ENCODE peak calls at places on chromosomes 5 and 9, in five cellular contexts. T, U, A, O and H are unnamed samples. For H3K9me3, the result is how much of the 10 kb centered on the place peaks cover.

GRCh38 chr5:109485030-109485429 is 75.3 kb upstream of the PJA2 start:
- DNase-seq in T (peak), O (no peak), U (peak), A (no peak), H (no peak)

GRCh38 chr9:77014597-77015263 is 4.7 kb upstream of the FOXB2 start:
- DNase-seq in O (no peak), A (no peak), U (peak), T (no peak), H (no peak)

GRCh38 chr9:76562511-76562911 is 103.5 kb downstream of the GCNT1 start:
- DNase-seq in O (no peak), T (no peak), U (peak), A (no peak), H (no peak)

GRCh38 chr5:133612021-133612860 is at the start of gene FSTL4:
- DNase-seq in O (no peak), T (peak), A (no peak), U (no peak), H (peak)

GRCh38 chr9:135536166-135536565 is 9.8 kb upstream of the OBP2A start:
- DNase-seq in O (no peak), A (no peak), U (peak), T (no peak), H (no peak)

GRCh38 chr9:68949271-68950000 is 64.5 kb downstream of the PRKACG start:
- DNase-seq in T (peak), O (no peak), A (peak), U (no peak), H (no peak)

GRCh38 chr5:115415143-115415491 is 118.7 kb upstream of the CCDC112 start:
- DNase-seq in U (peak), O (no peak), A (no peak), T (no peak), H (no peak)

GRCh38 chr5:134649163-134649916 is 755 bp downstream of the SEC24A start:
- DNase-seq in O (peak), U (peak), A (peak), T (peak), H (no peak)

GRCh38 chr9:2023532-2023931 is 8.4 kb downstream of the SMARCA2 start:
- DNase-seq in U (no peak), T (no peak), O (no peak), A (no peak), H (no peak)

GRCh38 chr9:76932778-76933177 is 26.9 kb upstream of the PRUNE2 start:
- DNase-seq in U (peak), O (no peak), A (no peak), T (no peak), H (no peak)

GRCh38 chr5:115461506-115462290 is 82.9 kb downstream of the FEM1C start:
- DNase-seq in T (no peak), A (no peak), U (peak), O (no peak), H (no peak)

GRCh38 chr9:131046581-131047202 is 37.7 kb downstream of the LAMC3 start:
- DNase-seq in U (peak), T (peak), A (peak), O (peak), H (peak)

GRCh38 chr5:107418071-107418470 is 252.7 kb downstream of the EFNA5 start:
- DNase-seq in O (no peak), T (no peak), U (no peak), A (no peak), H (no peak)

GRCh38 chr5:80072103-80073073 is 37.2 kb downstream of the THBS4 start:
- DNase-seq in U (peak), O (no peak), A (no peak), T (no peak), H (no peak)

GRCh38 chr9:98656536-98656935 is 52.2 kb downstream of the GABBR2 start:
- DNase-seq in O (no peak), U (peak), T (no peak), A (no peak), H (no peak)

GRCh38 chr9:81035171-81035570 is 654.2 kb downstream of the TLE1 start:
- DNase-seq in O (no peak), U (peak), T (no peak), A (no peak), H (no peak)

GRCh38 chr5:173762930-173763329 is 125.2 kb upstream of the CPEB4 start:
- DNase-seq in A (no peak), T (no peak), U (no peak), O (no peak), H (no peak)

GRCh38 chr5:58077966-58078365 is 381.9 kb downstream of the PLK2 start:
- DNase-seq in T (no peak), U (no peak), A (no peak), O (no peak), H (no peak)

GRCh38 chr5:14561741-14562140 is 19.9 kb upstream of the OTULINL start:
- DNase-seq in A (no peak), T (no peak), O (no peak), U (no peak), H (no peak)

GRCh38 chr9:94085062-94085639 is 887 bp downstream of the PTPDC1 start:
- DNase-seq in U (peak), O (no peak), T (no peak), A (no peak), H (no peak)

GRCh38 chr5:54981928-54982327 is 3.5 kb downstream of the ESM1 start:
- DNase-seq in O (no peak), T (no peak), A (no peak), U (no peak), H (no peak)

GRCh38 chr5:68287976-68288755 is 72.6 kb downstream of the PIK3R1 start:
- DNase-seq in U (peak), O (peak), A (peak), T (peak), H (peak)

GRCh38 chr5:116318091-116318854 is 233.4 kb downstream of the COMMD10 start:
- DNase-seq in A (no peak), T (no peak), U (no peak), O (no peak), H (no peak)

GRCh38 chr9:126109575-126109974 is 217.1 kb upstream of the MVB12B start:
- DNase-seq in O (no peak), U (no peak), T (no peak), A (no peak), H (no peak)

GRCh38 chr5:31232273-31232888 is 38.9 kb downstream of the CDH6 start:
- DNase-seq in U (peak), A (no peak), O (no peak), T (no peak), H (no peak)

GRCh38 chr5:39231705-39232525 is 12.6 kb upstream of the FYB1 start:
- DNase-seq in U (peak), T (no peak), A (no peak), O (no peak), H (no peak)

GRCh38 chr9:4099961-4100360 is 199.9 kb downstream of the GLIS3 start:
- DNase-seq in O (no peak), T (no peak), A (no peak), U (peak), H (no peak)

GRCh38 chr5:112776301-112776856 is 38.7 kb downstream of the APC start:
- DNase-seq in T (no peak), O (no peak), A (no peak), U (peak), H (no peak)

GRCh38 chr5:149550608-149551226 is 522 bp downstream of the CSNK1A1 start:
- DNase-seq in O (no peak), T (no peak), A (no peak), U (peak), H (no peak)

GRCh38 chr9:33167949-33168535 is 906 bp upstream of the B4GALT1 start:
- DNase-seq in A (peak), O (no peak), T (peak), U (peak), H (no peak)

GRCh38 chr5:43643327-43643726 is 40.3 kb downstream of the NNT start:
- DNase-seq in O (no peak), A (no peak), U (no peak), T (no peak), H (no peak)

GRCh38 chr9:83920469-83920941 is 727 bp downstream of the KIF27 start:
- DNase-seq in O (no peak), A (no peak), U (peak), T (peak), H (no peak)

GRCh38 chr9:129174724-129175514 is 3.1 kb downstream of the IER5L start:
- DNase-seq in T (peak), A (no peak), U (peak), O (no peak), H (no peak)

GRCh38 chr9:78031271-78031825 is at the start of gene GNAQ:
- DNase-seq in U (peak), O (no peak), A (peak), T (no peak), H (peak)

GRCh38 chr9:93122721-93123221 is 11.3 kb downstream of the NINJ1 start:
- DNase-seq in A (no peak), T (no peak), U (no peak), O (no peak), H (peak)

GRCh38 chr5:145775893-145776444 is 59.2 kb downstream of the PRELID2 start:
- DNase-seq in O (no peak), T (no peak), U (peak), A (no peak), H (no peak)

DNA sequence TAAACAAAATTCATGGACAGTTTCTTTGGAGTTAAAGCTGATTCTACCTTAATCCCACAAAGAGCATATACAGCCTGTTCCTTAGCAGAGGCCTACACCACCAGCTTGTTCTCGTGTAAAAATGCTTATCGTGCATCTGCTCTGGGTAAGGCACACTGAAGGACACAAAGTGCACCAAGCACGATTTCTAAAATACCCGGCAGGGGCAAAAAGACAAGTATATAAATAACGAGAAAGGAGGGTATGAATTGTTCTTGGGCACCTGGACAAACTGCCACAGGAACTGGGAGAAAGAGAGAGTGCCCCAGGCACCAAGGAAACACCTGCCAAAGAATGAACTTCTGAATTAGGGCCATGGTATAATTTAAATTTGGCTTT is 25.3 kb downstream of the NSUN2 start:
- DNase-seq in O (no peak), T (no peak), U (no peak), A (no peak), H (no peak)
- H3K9me3 ChIP-seq in O (under half), T (under half), U (under half), A (under half), H (under half)

GRCh38 chr5:122258241-122258640 is 53.8 kb upstream of the SNCAIP start:
- DNase-seq in A (no peak), T (no peak), O (no peak), U (no peak), H (no peak)
- H3K9me3 ChIP-seq in A (under half), T (under half), O (under half), U (under half), H (under half)

DNA sequence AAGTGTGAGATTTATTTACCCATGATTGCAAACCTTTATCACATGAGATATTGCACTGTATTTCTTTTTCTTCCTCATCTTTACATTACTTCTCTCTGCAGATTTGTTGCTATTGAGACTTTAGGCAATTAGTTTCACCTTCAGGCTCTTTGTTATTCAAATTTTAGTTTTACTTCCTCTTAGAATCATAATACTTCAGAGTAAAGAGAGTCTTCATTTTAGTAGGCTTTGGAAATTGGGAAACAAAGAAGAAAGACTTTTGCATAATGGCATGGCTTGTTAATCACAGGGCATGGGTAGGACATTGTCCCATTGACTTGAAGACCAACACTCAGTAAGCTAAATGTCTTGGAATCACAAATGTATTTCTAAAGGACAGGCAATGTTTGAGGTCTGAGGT is 1.2 kb upstream of the PCDHGA5 start:
- DNase-seq in U (no peak), A (no peak), T (no peak), O (no peak), H (no peak)
- H3K9me3 ChIP-seq in U (under half), A (under half), T (under half), O (half or more), H (under half)

DNA sequence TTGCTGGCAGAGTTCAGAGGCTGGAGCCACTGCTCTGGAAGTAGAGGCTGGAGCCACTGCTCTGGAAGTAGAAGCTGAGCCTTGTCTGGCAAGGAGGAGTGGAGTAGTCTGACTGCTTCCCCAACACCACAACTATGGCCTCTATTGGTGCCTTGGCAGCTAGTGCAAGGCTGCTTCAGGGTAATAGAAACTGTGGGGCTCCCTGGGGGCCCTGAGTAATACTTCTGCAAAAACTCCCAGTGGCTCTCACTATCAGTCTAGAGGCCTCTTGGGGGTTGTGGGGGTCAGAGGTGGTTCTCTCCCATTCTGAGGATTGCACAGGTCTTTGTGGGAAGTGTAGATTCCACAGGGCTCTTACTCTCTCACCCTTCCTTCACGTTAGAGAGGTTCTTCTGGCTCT is 629.0 kb upstream of the PTPRD start:
- DNase-seq in A (no peak), U (no peak), T (no peak), O (no peak), H (no peak)
- H3K9me3 ChIP-seq in A (under half), U (under half), T (under half), O (under half), H (under half)

GRCh38 chr9:137945581-137945980 is 68.0 kb downstream of the CACNA1B start:
- DNase-seq in A (no peak), O (no peak), T (no peak), U (no peak), H (no peak)
- H3K9me3 ChIP-seq in A (under half), O (under half), T (under half), U (under half), H (under half)

GRCh38 chr5:176341325-176342198 is 20.0 kb downstream of the KIAA1191 start:
- DNase-seq in T (no peak), O (no peak), A (no peak), U (no peak), H (no peak)

GRCh38 chr5:176334031-176334770 is 27.4 kb downstream of the KIAA1191 start:
- DNase-seq in O (no peak), T (no peak), U (no peak), A (no peak), H (no peak)

GRCh38 chr5:176337913-176338312 is 23.7 kb downstream of the KIAA1191 start:
- DNase-seq in O (no peak), U (no peak), A (no peak), T (no peak), H (no peak)

GRCh38 chr5:176342766-176343458 is 18.7 kb downstream of the KIAA1191 start:
- DNase-seq in A (no peak), T (no peak), O (no peak), U (no peak), H (no peak)

GRCh38 chr5:176339304-176339703 is 22.3 kb downstream of the KIAA1191 start:
- DNase-seq in U (no peak), A (no peak), O (no peak), T (no peak), H (no peak)
- H3K9me3 ChIP-seq in U (under half), A (under half), O (under half), T (under half), H (under half)

GRCh38 chr9:95770653-95771131 is 104.8 kb upstream of the ERCC6L2 start:
- DNase-seq in T (no peak), A (no peak), U (no peak), O (no peak), H (no peak)

GRCh38 chr9:95772320-95773060 is 103.0 kb upstream of the ERCC6L2 start:
- DNase-seq in U (peak), O (no peak), A (no peak), T (no peak), H (no peak)

GRCh38 chr9:95769473-95769872 is 106.0 kb upstream of the ERCC6L2 start:
- DNase-seq in U (no peak), O (no peak), T (no peak), A (no peak), H (no peak)

GRCh38 chr9:95771556-95772280 is 103.8 kb upstream of the ERCC6L2 start:
- DNase-seq in O (no peak), T (no peak), A (no peak), U (peak), H (no peak)

DNA sequence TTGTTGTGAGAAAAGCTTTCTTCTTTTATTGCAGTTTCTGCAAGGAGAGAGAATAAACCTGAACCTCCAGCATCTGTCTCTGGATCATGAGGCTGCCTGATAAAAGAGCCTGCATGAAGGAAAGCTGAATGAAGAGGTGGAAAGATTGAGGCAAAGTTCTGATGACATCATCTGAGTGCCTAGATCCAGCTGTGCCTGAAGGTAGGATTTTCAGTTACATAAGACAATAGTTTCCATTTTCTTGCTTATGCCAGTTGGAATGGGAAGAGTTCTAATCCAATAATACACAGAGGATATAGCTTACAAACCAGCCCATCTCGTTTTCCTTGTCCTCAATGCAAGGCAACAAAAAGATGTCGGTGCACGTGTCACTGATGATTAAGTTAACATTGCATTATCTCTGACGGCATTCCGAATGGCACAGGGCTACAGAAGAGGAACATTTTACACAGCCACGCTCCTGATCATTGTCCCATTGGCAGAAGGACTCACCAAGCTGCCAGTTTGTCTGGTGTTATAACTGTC is 105.5 kb upstream of the ERCC6L2 start:
- DNase-seq in O (no peak), U (no peak), A (no peak), T (no peak), H (no peak)
- H3K9me3 ChIP-seq in O (under half), U (under half), A (under half), T (under half), H (under half)

GRCh38 chr5:140767444-140767843 is 18.5 kb upstream of the PCDHA1 start:
- DNase-seq in O (no peak), U (no peak), T (no peak), A (no peak), H (no peak)

GRCh38 chr5:140764177-140765020 is 21.5 kb upstream of the PCDHA1 start:
- DNase-seq in A (no peak), U (peak), T (no peak), O (no peak), H (no peak)
- H3K9me3 ChIP-seq in A (under half), U (under half), T (under half), O (half or more), H (under half)